ENCODE peak calls at places on chromosomes 11 and 22, in six cellular contexts. G is body of pancreas, O is right lobe of liver, K is thoracic aorta, Z is astrocyte, M is fibroblast of pulmonary artery. Y is an unnamed sample.

GRCh38 chr22:50578776-50579310 is 616 bp upstream of the CPT1B start:
- DNase-seq in Z (no peak), M (no peak), G (no peak), K (no peak), O (no peak), Y (no peak)

GRCh38 chr11:2314525-2315394 is 12.9 kb downstream of the TSPAN32 start:
- DNase-seq in M (peak; percentile 96), O (peak; percentile 68), Z (peak; percentile 66), K (peak; percentile 82), G (peak; percentile 87), Y (no peak)

GRCh38 chr11:64181506-64182411 is 4.2 kb upstream of the STIP1 start:
- DNase-seq in G (peak; percentile 97), K (peak; percentile 81), O (peak; percentile 74), M (peak; percentile 93), Z (peak; percentile 87), Y (peak; percentile 61)

GRCh38 chr11:33520103-33520502 is 180.5 kb downstream of the C11orf91 start:
- DNase-seq in K (no peak), G (no peak), Z (no peak), M (no peak), O (no peak), Y (no peak)

GRCh38 chr22:46484156-46484860 is 53.1 kb downstream of the CELSR1 start:
- DNase-seq in M (no peak), O (no peak), G (no peak), Z (no peak), K (no peak), Y (no peak)

GRCh38 chr22:27515091-27515523 is 286.4 kb downstream of the MN1 start:
- DNase-seq in Z (peak; percentile 53), G (no peak), K (no peak), M (no peak), O (no peak), Y (no peak)

GRCh38 chr11:1504581-1505290 is 18.2 kb upstream of the MOB2 start:
- DNase-seq in M (no peak), K (no peak), G (no peak), Z (no peak), O (peak; percentile 8), Y (no peak)

GRCh38 chr11:41849250-41849649 is 389.8 kb upstream of the LRRC4C start:
- DNase-seq in G (no peak), M (no peak), K (no peak), O (no peak), Z (no peak), Y (no peak)

GRCh38 chr22:38257170-38257569 is 15.6 kb downstream of the TMEM184B start:
- DNase-seq in O (no peak), M (peak; percentile 82), Z (peak; percentile 76), G (no peak), K (no peak), Y (no peak)

GRCh38 chr11:78385205-78385604 is 32.4 kb downstream of the GAB2 start:
- DNase-seq in K (no peak), Z (no peak), O (no peak), G (no peak), M (no peak), Y (no peak)
- H3K4me3 ChIP-seq in K (no peak overlapping the region), Z (no peak overlapping the region), O (no peak overlapping the region), G (no peak overlapping the region), M (no peak overlapping the region), Y (no peak overlapping the region)

GRCh38 chr11:57318178-57318577 is 6.6 kb downstream of the TNKS1BP1 start:
- DNase-seq in K (no peak), G (peak; percentile 66), Z (no peak), M (peak; percentile 70), O (no peak), Y (no peak)
- H3K4me3 ChIP-seq in K (no peak overlapping the region), G (no peak overlapping the region), Z (no peak overlapping the region), M (no peak overlapping the region), O (no peak overlapping the region), Y (no peak overlapping the region)

DNA sequence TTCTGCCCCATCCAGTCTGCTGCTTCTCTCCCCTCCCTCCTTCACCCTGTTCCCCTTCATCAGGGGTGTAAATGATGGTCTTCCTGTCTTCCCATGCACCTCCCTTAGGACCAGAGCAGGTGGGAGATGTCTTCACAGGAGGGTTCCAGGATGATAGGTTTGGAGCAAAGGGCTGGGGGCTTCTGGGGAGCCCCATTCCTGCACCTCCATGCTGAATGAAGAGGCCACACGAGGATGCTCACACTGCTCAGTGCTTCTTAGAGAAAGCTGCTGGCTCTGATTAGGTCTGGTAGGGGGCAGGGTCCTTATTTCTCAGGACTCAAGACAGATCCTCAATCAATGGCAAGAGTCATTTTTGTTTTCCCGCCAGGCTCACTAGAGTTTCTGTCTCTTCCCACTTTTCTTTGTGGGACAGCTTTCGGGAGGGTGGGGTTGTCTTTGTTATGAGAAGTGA is 41.1 kb downstream of the BCR start:
- DNase-seq in K (no peak), G (no peak), M (no peak), O (no peak), Z (no peak), Y (no peak)
- H3K4me3 ChIP-seq in K (no peak overlapping the region), G (no peak overlapping the region), M (no peak overlapping the region), O (no peak overlapping the region), Z (no peak overlapping the region), Y (no peak overlapping the region)

GRCh38 chr11:129249351-129249750 is 57.2 kb upstream of the ARHGAP32 start:
- DNase-seq in Z (peak; percentile 96), G (no peak), K (no peak), M (peak; percentile 84), O (no peak), Y (no peak)

GRCh38 chr11:129249923-129250322 is 57.8 kb upstream of the ARHGAP32 start:
- DNase-seq in G (no peak), O (no peak), Z (peak; percentile 77), M (no peak), K (no peak), Y (no peak)

GRCh38 chr11:129251067-129251466 is 58.9 kb upstream of the ARHGAP32 start:
- DNase-seq in O (no peak), M (peak; percentile 32), Z (peak; percentile 69), K (no peak), G (no peak), Y (no peak)

GRCh38 chr11:129248618-129249017 is 56.5 kb upstream of the ARHGAP32 start:
- DNase-seq in K (no peak), G (no peak), M (peak; percentile 62), O (no peak), Z (peak; percentile 76), Y (no peak)

DNA sequence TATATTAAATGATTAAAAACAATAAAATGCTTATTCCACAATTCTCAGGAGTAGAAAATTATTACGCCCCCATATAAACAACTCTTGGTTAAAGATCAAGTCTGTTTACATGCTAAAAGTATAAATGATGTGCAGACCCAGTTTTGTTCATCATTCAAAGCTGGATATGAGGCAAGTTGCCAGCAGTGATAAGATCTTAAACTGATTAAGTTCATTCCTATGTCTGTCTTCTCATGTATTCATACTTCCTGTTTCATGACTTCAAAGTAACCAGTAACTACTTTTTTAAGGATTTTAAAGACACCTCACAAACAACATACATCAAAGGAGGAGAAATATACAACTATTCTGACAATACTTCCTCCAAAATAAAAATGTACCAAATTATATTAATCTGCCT is 55.0 kb upstream of the ARHGAP32 start:
- DNase-seq in Z (peak; percentile 80), G (no peak), O (no peak), K (no peak), M (no peak), Y (no peak)
- H3K4me3 ChIP-seq in Z (no peak overlapping the region), G (no peak overlapping the region), O (no peak overlapping the region), K (no peak overlapping the region), M (no peak overlapping the region), Y (no peak overlapping the region)

GRCh38 chr22:25403284-25403606 is 161.2 kb upstream of the GRK3 start:
- DNase-seq in O (no peak), K (no peak), Z (no peak), M (no peak), G (no peak), Y (no peak)
- H3K4me3 ChIP-seq in O (peak overlapping the region; percentile 86), K (peak overlapping the region; percentile 76), Z (peak overlapping the region; percentile 33), M (peak overlapping the region; percentile 74), G (no peak overlapping the region), Y (no peak overlapping the region)

GRCh38 chr11:47589103-47589502 is 2.6 kb downstream of the FAM180B start:
- DNase-seq in Z (no peak), K (no peak), M (no peak), G (no peak), O (no peak), Y (no peak)

GRCh38 chr11:47591764-47592163 is 2.4 kb downstream of the C1QTNF4 start:
- DNase-seq in Z (no peak), O (no peak), K (no peak), G (no peak), M (no peak), Y (no peak)

GRCh38 chr11:47590026-47590861 is 3.8 kb downstream of the FAM180B start:
- DNase-seq in M (no peak), O (no peak), Z (no peak), K (no peak), G (no peak), Y (no peak)

GRCh38 chr11:47587733-47588326 is 1.4 kb downstream of the FAM180B start:
- DNase-seq in G (peak; percentile 64), K (no peak), O (peak; percentile 59), Z (no peak), M (no peak), Y (no peak)

GRCh38 chr11:47589504-47590025 is 3.1 kb downstream of the FAM180B start:
- DNase-seq in G (no peak), M (no peak), K (no peak), O (no peak), Z (no peak), Y (no peak)
- H3K4me3 ChIP-seq in G (no peak overlapping the region), M (peak overlapping the region; percentile 11), K (peak overlapping the region; percentile 35), O (no peak overlapping the region), Z (peak overlapping the region; percentile 39), Y (no peak overlapping the region)

DNA sequence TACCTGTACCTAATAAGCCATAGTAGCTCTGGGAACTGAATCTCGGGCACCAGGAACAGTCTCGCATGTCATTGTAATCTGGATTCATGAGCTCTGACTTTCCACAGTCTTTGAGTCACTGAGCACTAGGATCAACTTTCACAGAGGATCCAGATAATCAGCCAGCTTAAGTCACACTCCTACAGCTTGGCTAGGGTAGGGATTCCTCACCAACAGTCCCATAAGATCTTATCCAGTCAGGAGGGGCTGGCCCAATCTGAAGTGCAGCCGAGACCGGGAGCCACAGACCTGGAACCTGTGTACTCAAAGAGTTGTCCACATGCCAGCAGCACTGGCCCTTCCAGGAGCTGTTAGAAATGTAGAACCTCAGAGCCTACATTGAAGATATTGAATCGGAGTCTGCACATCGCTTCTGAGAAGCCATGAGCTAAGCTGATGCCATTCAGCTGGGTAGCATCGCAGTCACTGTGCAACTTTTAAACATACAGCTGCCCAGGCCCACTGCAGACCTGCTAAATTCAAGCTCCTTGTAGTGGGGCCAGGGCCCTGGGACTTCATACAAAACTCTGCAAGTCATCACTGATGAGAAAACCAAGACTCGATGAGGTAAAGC is 538.8 kb upstream of the B3GAT1 start:
- DNase-seq in G (no peak), M (peak; percentile 21), K (no peak), O (no peak), Z (peak; percentile 72), Y (no peak)
- H3K4me3 ChIP-seq in G (no peak overlapping the region), M (no peak overlapping the region), K (peak overlapping the region; percentile 68), O (no peak overlapping the region), Z (peak overlapping the region; percentile 30), Y (no peak overlapping the region)

GRCh38 chr11:72741429-72741833 is 10.8 kb downstream of the ARAP1 start:
- DNase-seq in Z (no peak), K (no peak), M (no peak), G (peak; percentile 65), O (peak; percentile 69), Y (peak; percentile 60)
- H3K4me3 ChIP-seq in Z (no peak overlapping the region), K (no peak overlapping the region), M (no peak overlapping the region), G (no peak overlapping the region), O (no peak overlapping the region), Y (no peak overlapping the region)

Y was measured in GM06990.